ENCODE peak calls at places on chromosomes 1 and 21, in six cellular contexts. D is cerebellum, O is A172, G is astrocyte of the spinal cord, P is SW480, E is omental fat pad. M is an unnamed sample.

GRCh38 chr21:40846566-40847411 is at the start of gene DSCAM:
- DNase-seq in D (no peak), O (no peak), G (no peak), P (peak; percentile 20), E (no peak), M (no peak)

GRCh38 chr21:31660134-31660565 is 657 bp downstream of the SOD1 start:
- DNase-seq in D (no peak), O (no peak), G (peak; percentile 31), P (peak; percentile 31), E (no peak), M (no peak)

GRCh38 chr1:152050886-152051764 is 14.3 kb upstream of the S100A11 start:
- DNase-seq in D (no peak), O (no peak), G (no peak), P (no peak), E (no peak), M (no peak)

GRCh38 chr21:28419110-28419509 is 573.6 kb downstream of the LTN1 start:
- DNase-seq in D (no peak), O (no peak), G (peak; percentile 32), P (no peak), E (no peak), M (no peak)

GRCh38 chr1:71733121-71733520 is 549.2 kb downstream of the NEGR1 start:
- DNase-seq in D (no peak), O (no peak), G (no peak), P (no peak), E (no peak), M (no peak)

GRCh38 chr1:119773711-119774241 is 5.1 kb upstream of the HMGCS2 start:
- DNase-seq in D (no peak), O (peak; percentile 2), G (peak; percentile 4), P (peak; percentile 21), E (no peak), M (no peak)

GRCh38 chr1:219990782-219991510 is 55.4 kb downstream of the EPRS1 start:
- DNase-seq in D (peak; percentile 20), O (peak; percentile 39), G (peak; percentile 52), P (peak; percentile 33), E (no peak), M (no peak)

GRCh38 chr1:240190881-240191385 is 99.2 kb downstream of the FMN2 start:
- DNase-seq in D (peak; percentile 16), O (peak; percentile 93), G (peak; percentile 99), P (peak; percentile 65), E (no peak), M (peak; percentile 27)

GRCh38 chr1:25064465-25065238 is 134.6 kb upstream of the RUNX3 start:
- DNase-seq in D (no peak), O (no peak), G (no peak), P (no peak), E (no peak), M (no peak)